ENCODE peak calls at places on chromosomes 5 and 9, in four cellular contexts. F is GM12878, L is K562, H is HepG2. C is an unnamed sample.

GRCh38 chr5:32848681-32849080 is 137.6 kb downstream of the NPR3 start:
- DNase-seq in L (no peak), F (no peak), H (no peak), C (no peak)

GRCh38 chr5:133214153-133214820 is 162.5 kb downstream of the HSPA4 start:
- DNase-seq in H (no peak), L (no peak), F (no peak), C (no peak)

GRCh38 chr9:95923794-95924193 is 48.3 kb downstream of the ERCC6L2 start:
- DNase-seq in L (no peak), F (no peak), H (peak; percentile 65), C (no peak)

GRCh38 chr5:56561-57290 is 35.2 kb upstream of the PLEKHG4B start:
- DNase-seq in H (no peak), L (peak; percentile 56), F (no peak), C (peak; percentile 50)

GRCh38 chr5:63963080-63963735 is 963 bp upstream of the HTR1A start:
- DNase-seq in H (peak; percentile 56), L (peak; percentile 38), F (peak; percentile 1), C (peak; percentile 48)

GRCh38 chr5:78300464-78301045 is 6.1 kb upstream of the AP3B1 start:
- DNase-seq in L (no peak), H (no peak), F (no peak), C (no peak)

GRCh38 chr9:79686381-79687130 is 114.8 kb downstream of the TLE4 start:
- DNase-seq in F (no peak), L (no peak), H (no peak), C (peak; percentile 76)

GRCh38 chr9:130387398-130387797 is 57.4 kb upstream of the ASS1 start:
- DNase-seq in H (no peak), L (no peak), F (no peak), C (no peak)

GRCh38 chr5:176360894-176361436 is 599 bp downstream of the KIAA1191 start:
- DNase-seq in F (no peak), L (no peak), H (no peak), C (peak; percentile 44)

GRCh38 chr9:129823163-129823933 is 588 bp downstream of the TOR1A start:
- DNase-seq in H (no peak), F (no peak), L (no peak), C (peak; percentile 22)

GRCh38 chr5:53430618-53431252 is 49.7 kb upstream of the FST start:
- DNase-seq in L (peak; percentile 30), H (peak; percentile 45), F (no peak), C (peak; percentile 16)

GRCh38 chr5:98517967-98518366 is 255.5 kb upstream of the RGMB start:
- DNase-seq in F (no peak), H (no peak), L (no peak), C (no peak)

GRCh38 chr5:133421394-133421793 is 190.9 kb downstream of the FSTL4 start:
- DNase-seq in H (no peak), F (no peak), L (peak; percentile 47), C (peak; percentile 58)

GRCh38 chr5:76175051-76175666 is 92.0 kb downstream of the SV2C start:
- DNase-seq in H (peak; percentile 48), F (peak; percentile 32), L (peak; percentile 72), C (peak; percentile 66)

GRCh38 chr5:112923148-112923917 is 1.3 kb upstream of the REEP5 start:
- DNase-seq in F (peak; percentile 83), H (no peak), L (no peak), C (no peak)

GRCh38 chr5:36734422-36734821 is 128.0 kb downstream of the SLC1A3 start:
- DNase-seq in L (peak; percentile 34), F (no peak), H (peak; percentile 12), C (no peak)

GRCh38 chr5:94057655-94058054 is 316.3 kb upstream of the POU5F2 start:
- DNase-seq in F (no peak), H (peak; percentile 7), L (no peak), C (no peak)

GRCh38 chr9:110143969-110144545 is 63.9 kb downstream of the C9orf152 start:
- DNase-seq in H (no peak), L (no peak), F (no peak), C (no peak)

GRCh38 chr9:127903557-127904475 is 4.4 kb upstream of the ST6GALNAC6 start:
- DNase-seq in L (peak; percentile 86), H (peak; percentile 87), F (no peak), C (no peak)

GRCh38 chr5:56763711-56764466 is 51.5 kb upstream of the MAP3K1 start:
- DNase-seq in L (peak; percentile 32), H (peak; percentile 26), F (no peak), C (no peak)
- TF ChIP-seq FOXM1 in L (peak; percentile 75), H (no peak), F (no peak), C (no peak)

DNA sequence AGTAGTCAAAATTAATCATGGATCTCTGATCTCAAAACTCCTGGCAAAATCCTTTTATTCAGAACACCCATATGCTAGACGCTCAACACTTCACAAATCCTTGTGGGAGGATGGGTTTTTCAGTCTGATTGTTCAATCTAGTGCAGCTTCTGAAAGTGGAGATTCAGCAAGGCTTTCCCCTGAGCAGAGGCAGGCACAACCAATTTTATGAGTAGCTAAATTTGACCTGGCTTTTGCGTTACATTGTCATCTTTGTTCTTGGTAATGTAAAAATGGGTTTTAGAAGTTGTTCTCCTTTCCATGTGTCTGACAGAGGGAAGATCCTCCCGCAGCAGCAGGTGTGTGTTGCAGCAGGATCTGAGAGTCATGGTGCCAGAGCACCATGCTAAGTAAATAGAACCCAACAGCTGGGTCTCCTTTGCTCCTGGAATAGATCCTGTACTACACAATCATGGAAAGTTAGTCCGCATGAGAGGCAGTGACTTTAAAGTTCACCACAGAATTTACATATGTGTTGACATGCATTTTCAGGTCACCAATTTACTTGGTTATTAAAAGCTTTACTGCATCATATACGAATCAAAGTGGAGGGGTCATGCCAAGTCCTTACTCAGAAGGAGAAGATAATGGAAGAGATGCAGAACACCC is 70.1 kb upstream of the MEF2C start:
- DNase-seq in F (no peak), H (no peak), L (no peak), C (no peak)
- TF ChIP-seq TARDBP in F (no peak), H (no peak), L (no peak), C (no peak)

GRCh38 chr9:135774794-135775525 is 73.0 kb downstream of the KCNT1 start:
- DNase-seq in F (no peak), L (no peak), H (no peak), C (no peak)

GRCh38 chr9:135774239-135774747 is 72.3 kb downstream of the KCNT1 start:
- DNase-seq in F (no peak), L (no peak), H (no peak), C (no peak)

GRCh38 chr9:135776893-135777622 is 75.1 kb downstream of the KCNT1 start:
- DNase-seq in L (no peak), F (no peak), H (no peak), C (no peak)

GRCh38 chr9:135777623-135778177 is 75.7 kb downstream of the KCNT1 start:
- DNase-seq in L (no peak), F (no peak), H (no peak), C (no peak)

DNA sequence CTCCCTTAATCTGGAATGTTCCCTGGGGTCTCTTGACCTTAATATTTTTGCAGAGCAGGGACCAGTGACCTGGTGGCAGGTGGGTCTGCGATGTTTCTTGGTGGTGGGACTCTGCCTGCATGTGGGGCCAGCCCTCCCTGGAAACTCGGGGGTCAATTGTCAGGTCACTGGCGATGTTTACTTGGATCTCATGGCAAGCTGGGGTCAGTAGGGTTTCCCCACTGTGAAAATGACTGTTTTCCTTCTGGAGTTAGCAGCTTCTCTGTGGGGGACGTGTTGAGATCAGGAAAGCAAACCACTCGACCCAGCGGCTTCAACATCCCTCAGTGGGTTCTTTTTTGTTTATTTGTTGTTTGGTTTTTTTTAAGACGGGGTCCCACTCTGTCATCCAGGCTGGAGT is 73.9 kb downstream of the KCNT1 start:
- DNase-seq in F (no peak), H (no peak), L (no peak), C (no peak)
- TF ChIP-seq FOXM1 in F (no peak), H (no peak), L (no peak), C (no peak)

GRCh38 chr5:136781464-136781863 is 416.1 kb upstream of the TRPC7 start:
- DNase-seq in H (no peak), F (no peak), L (no peak), C (no peak)
- TF ChIP-seq TARDBP in H (no peak), F (no peak), L (no peak), C (no peak)

GRCh38 chr9:121484659-121485446 is 14.8 kb downstream of the GGTA1 start:
- DNase-seq in F (no peak), H (no peak), L (no peak), C (no peak)

GRCh38 chr9:121478816-121479676 is 20.6 kb downstream of the GGTA1 start:
- DNase-seq in F (no peak), L (no peak), H (no peak), C (no peak)

GRCh38 chr9:121483473-121484031 is 16.1 kb downstream of the GGTA1 start:
- DNase-seq in L (no peak), F (no peak), H (no peak), C (no peak)

GRCh38 chr9:121485618-121486531 is 13.8 kb downstream of the GGTA1 start:
- DNase-seq in F (no peak), H (no peak), L (peak; percentile 33), C (no peak)

GRCh38 chr9:121483049-121483448 is 16.6 kb downstream of the GGTA1 start:
- DNase-seq in H (peak; percentile 67), L (peak; percentile 54), F (no peak), C (no peak)
- TF ChIP-seq FOXM1 in H (no peak), L (no peak), F (no peak), C (no peak)